ENCODE peak calls at places on chromosomes 12 and 14, in six cellular contexts. L is spleen, X is HCT116, I is K562, E is sigmoid colon, K is breast epithelium. Q is an unnamed sample.

GRCh38 chr12:124543052-124543590 is 24.3 kb downstream of the NCOR2 start:
- DNase-seq in K (no peak), L (peak; percentile 77), I (no peak), E (no peak), X (no peak), Q (peak; percentile 83)

GRCh38 chr12:132872975-132873421 is 14.4 kb downstream of the CHFR start:
- DNase-seq in I (no peak), K (no peak), E (no peak), X (no peak), L (no peak), Q (no peak)

GRCh38 chr12:131380220-131380957 is 330.5 kb upstream of the SFSWAP start:
- DNase-seq in K (no peak), L (no peak), X (no peak), E (peak; percentile 45), I (no peak), Q (no peak)

GRCh38 chr12:11724888-11725310 is 75.4 kb downstream of the ETV6 start:
- DNase-seq in X (no peak), L (no peak), E (no peak), I (no peak), K (no peak), Q (no peak)

GRCh38 chr12:106910202-106910601 is 45.5 kb upstream of the TMEM263 start:
- DNase-seq in I (no peak), E (no peak), K (no peak), X (no peak), L (no peak), Q (no peak)

GRCh38 chr14:87230726-87231125 is 762.3 kb downstream of the GALC start:
- DNase-seq in X (no peak), L (no peak), E (no peak), K (no peak), I (no peak), Q (no peak)

GRCh38 chr14:66444271-66444987 is 41.7 kb upstream of the CCDC196 start:
- DNase-seq in L (no peak), K (no peak), E (no peak), I (no peak), X (no peak), Q (no peak)

GRCh38 chr14:52338282-52338681 is 24.2 kb downstream of the PTGER2 start:
- DNase-seq in K (no peak), X (no peak), L (no peak), I (no peak), E (no peak), Q (no peak)

GRCh38 chr12:49026678-49027480 is 8.3 kb upstream of the PRKAG1 start:
- DNase-seq in E (no peak), X (no peak), L (no peak), I (no peak), K (no peak), Q (no peak)

GRCh38 chr12:102740157-102741032 is 176.6 kb downstream of the PAH start:
- DNase-seq in I (no peak), L (no peak), E (no peak), X (peak; percentile 13), K (no peak), Q (no peak)

GRCh38 chr12:3217683-3218079 is 140.5 kb downstream of the TSPAN9 start:
- DNase-seq in I (no peak), K (no peak), X (no peak), E (no peak), L (no peak), Q (no peak)

GRCh38 chr14:94342334-94342934 is 19.3 kb upstream of the SERPINA6 start:
- DNase-seq in I (no peak), E (peak; percentile 89), K (peak; percentile 90), L (no peak), X (peak; percentile 95), Q (no peak)

GRCh38 chr12:6327591-6328041 is 14.3 kb downstream of the TNFRSF1A start:
- DNase-seq in L (no peak), K (no peak), E (no peak), X (no peak), I (no peak), Q (no peak)

GRCh38 chr12:6324936-6325750 is 14.7 kb downstream of the PLEKHG6 start:
- DNase-seq in X (no peak), K (no peak), L (no peak), I (no peak), E (no peak), Q (no peak)

GRCh38 chr12:6328045-6328779 is 13.7 kb downstream of the TNFRSF1A start:
- DNase-seq in E (no peak), L (no peak), X (no peak), K (no peak), I (no peak), Q (no peak)

GRCh38 chr12:6327159-6327558 is 14.7 kb downstream of the TNFRSF1A start:
- DNase-seq in X (no peak), E (no peak), K (no peak), L (peak; percentile 76), I (no peak), Q (no peak)

GRCh38 chr12:6326316-6326959 is 15.4 kb downstream of the TNFRSF1A start:
- DNase-seq in K (no peak), L (peak; percentile 77), E (peak; percentile 93), X (no peak), I (peak; percentile 67), Q (no peak)
- TF ChIP-seq POLR2AphosphoS5 in K (peak; percentile 68), L (peak; percentile 75), E (peak; percentile 82), X (peak; percentile 7), I (no peak), Q (no peak)

GRCh38 chr12:119672194-119672593 is 4.3 kb downstream of the PRKAB1 start:
- DNase-seq in I (peak; percentile 53), E (no peak), K (no peak), L (no peak), X (no peak), Q (no peak)

GRCh38 chr12:119671070-119671469 is 3.1 kb downstream of the PRKAB1 start:
- DNase-seq in L (no peak), X (no peak), I (no peak), E (no peak), K (no peak), Q (no peak)

GRCh38 chr12:119667577-119668314 is at the start of gene PRKAB1:
- DNase-seq in I (peak; percentile 95), X (peak; percentile 96), L (peak; percentile 99), E (peak; percentile 98), K (peak; percentile 93), Q (peak; percentile 95)

GRCh38 chr12:119668315-119668651 is 350 bp downstream of the PRKAB1 start:
- DNase-seq in E (no peak), K (no peak), I (no peak), L (no peak), X (no peak), Q (no peak)

GRCh38 chr12:119669744-119670472 is 2.0 kb downstream of the PRKAB1 start:
- DNase-seq in E (no peak), L (no peak), I (no peak), X (no peak), K (no peak), Q (no peak)
- TF ChIP-seq POLR2A in E (no peak), L (no peak), I (no peak), X (no peak), K (no peak), Q (no peak)

GRCh38 chr14:103066399-103066798 is 9.1 kb upstream of the CDC42BPB start:
- DNase-seq in E (peak; percentile 67), I (no peak), X (no peak), L (peak; percentile 35), K (no peak), Q (no peak)
- TF ChIP-seq POLR2AphosphoS5 in E (no peak), I (no peak), X (no peak), L (no peak), K (peak; percentile 56), Q (no peak)

DNA sequence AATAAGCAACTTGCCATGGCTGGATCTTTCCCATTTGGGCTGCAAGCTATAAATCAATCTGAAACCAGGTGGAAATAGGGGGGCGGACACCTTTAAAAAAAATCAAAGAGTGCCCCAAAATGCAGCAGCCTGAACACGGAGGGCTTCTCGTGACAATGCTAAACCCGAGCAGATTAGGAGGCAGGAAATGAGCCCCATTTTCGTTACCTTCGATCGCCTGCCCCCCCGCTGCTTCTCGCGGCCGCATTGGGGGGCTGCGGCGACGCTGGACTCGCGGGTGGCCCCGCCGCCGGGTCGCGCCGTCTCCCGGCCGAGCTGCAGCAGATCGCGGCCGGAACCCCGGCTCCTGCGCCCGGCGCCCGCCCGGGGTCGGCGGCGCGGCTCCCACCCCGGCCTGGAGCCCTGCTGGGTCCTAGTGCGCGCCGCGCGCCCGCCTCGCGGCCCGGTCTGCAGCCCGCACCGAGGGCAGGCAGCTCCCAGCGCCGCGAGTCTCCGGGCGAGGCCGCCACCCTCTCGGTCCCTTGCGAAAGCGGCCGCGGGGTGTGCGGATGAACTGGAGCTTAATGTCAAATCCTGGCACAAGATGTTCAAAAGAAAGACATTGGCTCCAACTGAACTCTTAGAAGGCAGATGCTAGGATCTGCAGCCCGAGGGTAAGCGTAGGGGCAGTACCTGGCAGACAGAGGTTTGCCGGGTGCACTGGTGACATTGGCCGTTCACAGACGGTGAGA is 202.0 kb upstream of the FOXN3 start:
- DNase-seq in L (peak; percentile 95), K (no peak), I (peak; percentile 12), X (peak; percentile 13), E (peak; percentile 76), Q (peak; percentile 63)
- TF ChIP-seq POLR2A in L (no peak), K (no peak), I (no peak), X (peak; percentile 46), E (no peak), Q (peak; percentile 58)

GRCh38 chr14:27056586-27056985 is 458.8 kb upstream of the NOVA1 start:
- DNase-seq in E (no peak), X (no peak), I (no peak), L (no peak), K (no peak), Q (no peak)
- TF ChIP-seq POLR2AphosphoS5 in E (no peak), X (no peak), I (no peak), L (no peak), K (no peak), Q (no peak)

GRCh38 chr14:24122971-24123370 is 7.5 kb upstream of the FITM1 start:
- DNase-seq in L (peak; percentile 71), E (no peak), X (no peak), K (no peak), I (no peak), Q (no peak)

GRCh38 chr14:24121210-24121609 is 6.5 kb upstream of the NRL start:
- DNase-seq in L (peak; percentile 33), X (no peak), I (no peak), K (no peak), E (no peak), Q (no peak)

GRCh38 chr14:24127673-24128072 is 2.8 kb upstream of the FITM1 start:
- DNase-seq in X (no peak), I (no peak), L (no peak), K (no peak), E (no peak), Q (no peak)

GRCh38 chr14:24119691-24120090 is 4.9 kb upstream of the NRL start:
- DNase-seq in I (no peak), X (no peak), E (no peak), K (no peak), L (peak; percentile 37), Q (no peak)

GRCh38 chr14:24123465-24124417 is 6.7 kb upstream of the FITM1 start:
- DNase-seq in L (peak; percentile 51), I (no peak), X (no peak), K (no peak), E (no peak), Q (no peak)
- TF ChIP-seq POLR2A in L (no peak), I (no peak), X (no peak), K (no peak), E (no peak), Q (no peak)

GRCh38 chr12:111434680-111435338 is 29.1 kb downstream of the SH2B3 start:
- DNase-seq in L (peak; percentile 93), I (no peak), X (no peak), K (no peak), E (peak; percentile 89), Q (no peak)
- TF ChIP-seq POLR2AphosphoS5 in L (peak; percentile 83), I (no peak), X (peak; percentile 33), K (no peak), E (peak; percentile 46), Q (peak; percentile 58)

Q was measured in GM12891.